ENCODE peak calls at places on chromosome 9, in eight cellular contexts. K is breast epithelium, I is RWPE2, B is left ventricle myocardium inferior, R is progenitor cell of endocrine pancreas, N is AG04449, H is tibial artery, Q is GM12878. Y is an unnamed sample.

GRCh38 chr9:130323051-130323757 is 57.6 kb downstream of the HMCN2 start:
- DNase-seq in N (no peak), B (no peak), Q (no peak), R (no peak), H (no peak), K (no peak), I (no peak), Y (no peak)

GRCh38 chr9:71218774-71219173 is 97.4 kb upstream of the TRPM3 start:
- DNase-seq in R (no peak), B (no peak), I (no peak), H (no peak), N (no peak), Q (no peak), K (no peak), Y (no peak)

GRCh38 chr9:94860678-94861588 is 134.4 kb downstream of the AOPEP start:
- DNase-seq in I (no peak), N (peak), R (no peak), H (no peak), Q (peak), B (no peak), K (no peak), Y (no peak)

GRCh38 chr9:27528278-27528885 is 1.2 kb downstream of the MOB3B start:
- DNase-seq in B (peak), I (peak), Q (no peak), N (no peak), R (peak), H (peak), K (peak), Y (peak)

GRCh38 chr9:16627967-16628366 is 242.5 kb downstream of the BNC2 start:
- DNase-seq in I (no peak), R (no peak), Q (no peak), N (peak), B (peak), H (no peak), K (no peak), Y (no peak)

GRCh38 chr9:126326228-126327015 is at the start of gene MVB12B:
- DNase-seq in R (peak), I (no peak), Q (no peak), N (no peak), H (no peak), K (no peak), B (peak), Y (peak)

GRCh38 chr9:129027224-129027684 is 877 bp downstream of the SH3GLB2 start:
- DNase-seq in Q (no peak), B (no peak), H (peak), K (no peak), N (no peak), I (no peak), R (no peak), Y (no peak)

GRCh38 chr9:10055886-10056395 is 556.9 kb downstream of the PTPRD start:
- DNase-seq in H (no peak), K (no peak), Q (no peak), R (no peak), I (no peak), N (no peak), B (no peak), Y (no peak)

GRCh38 chr9:136903041-136903554 is 16.8 kb downstream of the TRAF2 start:
- DNase-seq in Q (no peak), H (peak), R (no peak), N (no peak), B (peak), K (no peak), I (no peak), Y (peak)

GRCh38 chr9:90124961-90125360 is 517.7 kb downstream of the DIRAS2 start:
- DNase-seq in N (no peak), H (no peak), Q (no peak), I (no peak), B (no peak), R (no peak), K (no peak), Y (peak)

GRCh38 chr9:79470957-79471356 is 100.8 kb upstream of the TLE4 start:
- DNase-seq in N (no peak), Q (no peak), I (no peak), K (no peak), H (no peak), R (no peak), B (no peak), Y (no peak)

GRCh38 chr9:112032009-112032408 is 135.4 kb downstream of the UGCG start:
- DNase-seq in I (no peak), H (no peak), R (no peak), N (no peak), Q (peak), K (no peak), B (no peak), Y (no peak)

GRCh38 chr9:113179839-113180238 is 29.0 kb downstream of the SLC31A2 start:
- DNase-seq in Q (no peak), N (no peak), I (no peak), K (no peak), R (no peak), B (no peak), H (no peak), Y (no peak)

GRCh38 chr9:123074627-123075026 is 41.2 kb downstream of the GPR21 start:
- DNase-seq in N (no peak), I (no peak), B (no peak), H (no peak), K (no peak), R (no peak), Q (no peak), Y (no peak)

GRCh38 chr9:125415583-125416443 is 154.2 kb downstream of the GAPVD1 start:
- DNase-seq in R (no peak), K (no peak), Q (no peak), N (no peak), B (no peak), H (no peak), I (no peak), Y (no peak)

GRCh38 chr9:98129451-98129881 is 10.4 kb upstream of the TRIM14 start:
- DNase-seq in R (no peak), H (peak), K (no peak), I (peak), Q (no peak), B (no peak), N (no peak), Y (no peak)

GRCh38 chr9:107137495-107138202 is 145.4 kb upstream of the RAD23B start:
- DNase-seq in Q (no peak), N (no peak), R (no peak), I (no peak), H (no peak), K (no peak), B (no peak), Y (no peak)

GRCh38 chr9:133184971-133185370 is 21.3 kb upstream of the GBGT1 start:
- DNase-seq in H (no peak), R (no peak), N (peak), Q (no peak), K (no peak), B (no peak), I (no peak), Y (no peak)

GRCh38 chr9:3018691-3019230 is 174.9 kb upstream of the PUM3 start:
- DNase-seq in K (no peak), H (no peak), Q (no peak), B (no peak), R (no peak), N (no peak), I (no peak), Y (no peak)

GRCh38 chr9:79428422-79428821 is 143.3 kb upstream of the TLE4 start:
- DNase-seq in K (no peak), N (no peak), I (no peak), H (no peak), Q (no peak), B (no peak), R (no peak), Y (no peak)

GRCh38 chr9:125748511-125749099 is 1.4 kb downstream of the PBX3 start:
- DNase-seq in B (no peak), R (no peak), N (no peak), Q (no peak), K (no peak), H (no peak), I (no peak), Y (peak)

GRCh38 chr9:17600962-17601593 is 22.2 kb downstream of the SH3GL2 start:
- DNase-seq in N (no peak), Q (no peak), R (no peak), I (no peak), B (no peak), H (no peak), K (no peak), Y (no peak)

GRCh38 chr9:134942421-134943119 is 24.9 kb upstream of the FCN1 start:
- DNase-seq in Q (no peak), H (no peak), K (no peak), R (no peak), B (no peak), I (peak), N (no peak), Y (no peak)

GRCh38 chr9:125428515-125429467 is 167.2 kb downstream of the GAPVD1 start:
- DNase-seq in Q (no peak), H (no peak), K (no peak), B (no peak), I (no peak), R (no peak), N (no peak), Y (peak)

GRCh38 chr9:71806916-71807315 is 38.6 kb upstream of the CEMIP2 start:
- DNase-seq in R (peak), N (peak), Q (no peak), I (no peak), K (no peak), H (peak), B (peak), Y (peak)

GRCh38 chr9:71079451-71079850 is 42.0 kb downstream of the TRPM3 start:
- DNase-seq in K (no peak), H (no peak), R (no peak), Q (no peak), I (no peak), N (peak), B (no peak), Y (no peak)

GRCh38 chr9:123062306-123063171 is 29.1 kb downstream of the GPR21 start:
- DNase-seq in Q (no peak), I (no peak), R (no peak), B (no peak), N (no peak), H (no peak), K (no peak), Y (no peak)

GRCh38 chr9:10232352-10232930 is 380.4 kb downstream of the PTPRD start:
- DNase-seq in B (no peak), I (no peak), R (no peak), Q (no peak), H (no peak), K (no peak), N (no peak), Y (no peak)

DNA sequence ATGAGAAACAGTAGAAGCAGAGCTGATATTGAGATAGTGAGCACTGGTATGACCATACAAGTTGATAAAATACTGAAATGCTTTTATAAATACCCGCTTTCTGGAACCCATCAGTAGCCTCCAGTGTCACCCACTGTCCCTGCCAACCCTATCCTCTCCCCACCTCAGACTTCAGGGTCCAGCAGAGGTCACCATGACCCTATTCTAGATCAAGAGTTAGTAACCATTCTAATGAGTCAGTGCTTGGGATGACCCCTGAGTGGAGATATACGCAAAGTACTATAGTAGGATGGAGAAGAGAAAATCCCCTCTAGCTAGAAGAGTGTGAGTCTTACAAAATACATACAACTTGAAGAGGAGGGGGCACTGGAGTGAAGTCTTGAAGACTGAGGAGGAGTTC is 297.9 kb upstream of the BRINP1 start:
- DNase-seq in Q (no peak), N (no peak), B (no peak), K (no peak), R (no peak), I (no peak), H (no peak), Y (no peak)
- TF ChIP-seq CTCF in Q (no peak), N (no peak), B (no peak), K (no peak), R (no peak), I (no peak), H (no peak), Y (no peak)

GRCh38 chr9:34187891-34188240 is 9.0 kb downstream of the UBAP1 start:
- DNase-seq in H (no peak), N (no peak), B (no peak), Q (no peak), I (no peak), R (no peak), K (no peak), Y (no peak)

GRCh38 chr9:34185778-34186551 is 7.1 kb downstream of the UBAP1 start:
- DNase-seq in B (no peak), K (no peak), R (no peak), N (peak), H (peak), I (no peak), Q (peak), Y (no peak)

GRCh38 chr9:34195143-34195542 is 16.3 kb downstream of the UBAP1 start:
- DNase-seq in Q (no peak), B (no peak), N (no peak), H (no peak), I (no peak), R (no peak), K (no peak), Y (no peak)

DNA sequence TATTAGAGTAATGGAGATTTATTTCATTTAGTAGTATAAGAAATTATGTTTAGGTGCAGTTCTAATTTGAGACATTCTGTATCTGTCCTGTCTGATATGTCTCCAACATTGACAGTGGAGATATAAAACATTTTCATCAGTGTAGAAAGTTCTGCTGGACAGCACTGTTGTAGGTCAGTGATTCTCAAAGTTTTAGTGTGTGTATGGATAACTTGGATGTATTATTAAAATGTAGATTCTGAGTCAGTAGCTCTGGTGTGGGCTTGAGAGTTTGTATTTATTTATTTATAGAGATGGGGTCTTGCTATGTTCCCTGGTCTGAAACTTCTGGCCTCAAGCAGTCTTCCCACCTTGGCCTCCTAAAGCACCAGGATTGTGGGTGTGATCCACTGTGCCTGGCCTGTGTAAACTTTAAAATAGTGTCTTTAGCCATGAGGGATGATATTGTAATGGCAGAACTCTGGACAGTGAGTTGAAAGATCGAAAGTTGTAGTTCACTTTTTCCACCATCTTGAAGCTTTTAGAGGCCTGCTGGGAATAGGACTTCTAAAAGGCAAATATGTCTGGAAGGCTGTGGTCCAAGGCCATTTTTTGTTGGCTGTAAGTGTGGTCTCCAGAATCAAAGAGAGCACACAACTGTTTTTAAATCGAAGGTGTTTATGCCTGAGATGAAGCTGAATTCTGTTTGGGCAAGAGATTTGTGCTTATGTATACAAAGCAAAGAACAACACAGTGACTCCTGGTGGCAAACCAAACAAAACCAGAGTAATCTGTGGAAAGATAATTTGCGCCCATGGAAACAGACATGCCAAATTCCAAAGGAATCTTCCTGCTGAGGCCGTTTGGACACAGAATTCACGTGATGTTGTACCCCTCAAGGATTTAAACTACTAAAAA is 12.4 kb downstream of the UBAP1 start:
- DNase-seq in H (peak), R (no peak), B (no peak), I (no peak), N (no peak), K (no peak), Q (no peak), Y (no peak)
- TF ChIP-seq CTCF in H (no peak), R (peak), B (peak), I (peak), N (peak), K (no peak), Q (no peak), Y (no peak)

GRCh38 chr9:4118666-4119065 is 181.2 kb downstream of the GLIS3 start:
- DNase-seq in B (no peak), Q (no peak), I (no peak), K (no peak), R (no peak), N (no peak), H (no peak), Y (no peak)

GRCh38 chr9:4119778-4120554 is 179.9 kb downstream of the GLIS3 start:
- DNase-seq in Q (no peak), B (no peak), H (no peak), N (no peak), I (no peak), R (no peak), K (no peak), Y (no peak)

GRCh38 chr9:4116708-4117460 is 183.0 kb downstream of the GLIS3 start:
- DNase-seq in N (no peak), R (no peak), K (no peak), B (no peak), Q (no peak), I (no peak), H (no peak), Y (no peak)

GRCh38 chr9:4116091-4116581 is 183.7 kb downstream of the GLIS3 start:
- DNase-seq in B (no peak), N (no peak), K (no peak), I (no peak), H (no peak), Q (no peak), R (no peak), Y (no peak)

GRCh38 chr9:4117835-4118610 is 181.8 kb downstream of the GLIS3 start:
- DNase-seq in K (no peak), R (no peak), N (no peak), B (no peak), I (no peak), H (no peak), Q (no peak), Y (peak)
- TF ChIP-seq CTCF in K (no peak), R (peak), N (peak), B (peak), I (peak), H (peak), Q (peak), Y (peak)

DNA sequence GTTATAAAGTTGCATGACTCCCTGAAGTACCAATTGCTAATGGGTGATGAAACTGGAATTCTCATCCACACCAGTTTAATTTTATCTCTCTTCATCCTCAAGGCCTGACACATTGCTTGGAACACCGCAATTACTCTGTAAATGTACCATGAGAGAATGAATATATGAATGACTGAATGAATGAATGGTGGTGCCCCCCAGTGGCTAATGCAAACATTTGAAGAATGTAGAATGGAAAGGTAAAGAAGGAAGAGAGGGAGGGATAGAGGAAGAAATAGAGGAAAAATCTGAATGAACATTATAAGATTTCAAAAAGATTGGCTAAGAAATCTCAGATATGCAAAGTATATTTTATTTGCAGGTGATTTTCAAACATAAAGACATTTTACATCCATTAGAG is 13.1 kb downstream of the PAPPA start:
- DNase-seq in H (no peak), R (no peak), B (no peak), I (no peak), K (no peak), N (no peak), Q (no peak), Y (no peak)
- TF ChIP-seq CTCF in H (no peak), R (no peak), B (peak), I (peak), K (no peak), N (no peak), Q (peak), Y (peak)

DNA sequence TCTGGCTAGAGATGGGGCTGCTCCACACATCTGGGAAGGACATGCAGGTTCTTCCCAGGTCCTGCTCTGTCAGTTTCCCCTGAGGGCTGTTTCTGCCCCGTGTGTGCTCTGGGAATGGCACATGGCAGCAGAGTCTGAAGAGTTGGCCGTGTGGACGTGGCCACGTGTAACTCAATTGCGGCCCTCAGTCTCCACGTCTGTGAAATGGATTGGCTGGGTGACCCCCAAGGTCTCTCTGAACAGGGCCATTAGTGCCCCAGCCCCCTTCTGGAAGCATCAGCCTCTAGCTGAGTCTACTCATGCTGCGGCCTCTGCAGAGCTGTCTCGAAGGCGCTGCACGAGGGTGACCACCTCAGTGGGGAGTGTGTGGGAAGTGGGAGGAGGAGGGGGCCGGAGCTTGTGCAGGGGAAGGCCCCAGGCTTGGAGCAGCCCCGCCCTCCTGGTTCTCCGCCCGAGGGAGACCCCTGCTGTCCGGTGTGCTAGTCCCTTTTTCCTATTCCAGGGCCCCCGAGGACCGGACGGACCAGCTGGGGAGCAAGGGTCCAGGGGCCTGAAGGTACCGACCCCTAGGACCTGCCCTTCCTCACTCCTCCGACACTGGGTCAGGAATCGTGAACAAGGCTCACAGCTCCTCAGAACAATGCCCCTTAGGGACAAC is 58.9 kb upstream of the ORM1 start:
- DNase-seq in I (no peak), N (no peak), B (no peak), H (no peak), Q (no peak), K (no peak), R (no peak), Y (peak)
- TF ChIP-seq CTCF in I (no peak), N (peak), B (peak), H (peak), Q (no peak), K (no peak), R (peak), Y (no peak)